ENCODE peak calls at places on chromosomes 3 and 15, in eight cellular contexts. F, H, K, R, Z, C, I and Q are unnamed samples.
A peak's percentile ranks its signal among the peaks of the same experiment; 100 is the strongest.

GRCh38 chr15:87287156-87287555 is 969.4 kb downstream of the NTRK3 start:
- DNase-seq in F (no peak), H (no peak), K (no peak), R (no peak), Z (no peak), C (no peak), I (no peak), Q (no peak)

GRCh38 chr15:79431636-79432344 is at the start of gene MINAR1:
- DNase-seq in F (peak; percentile 6), H (no peak), K (no peak), R (peak; percentile 39), Z (no peak), C (no peak), I (no peak), Q (no peak)

GRCh38 chr3:134793562-134793961 is 1.5 kb upstream of the EPHB1 start:
- DNase-seq in F (no peak), H (no peak), K (no peak), R (no peak), Z (no peak), C (no peak), I (no peak), Q (no peak)

GRCh38 chr3:179671709-179672337 is 19.0 kb downstream of the USP13 start:
- DNase-seq in F (peak; percentile 38), H (no peak), K (no peak), R (no peak), Z (no peak), C (no peak), I (no peak), Q (no peak)

GRCh38 chr15:35289029-35289617 is 204.0 kb upstream of the NANOGP8 start:
- DNase-seq in F (peak; percentile 44), H (no peak), K (no peak), R (peak; percentile 42), Z (peak; percentile 58), C (no peak), I (no peak), Q (no peak)

GRCh38 chr3:123225557-123225956 is 23.8 kb downstream of the SEC22A start:
- DNase-seq in F (no peak), H (no peak), K (no peak), R (no peak), Z (no peak), C (no peak), I (no peak), Q (no peak)

GRCh38 chr15:80777836-80778620 is 1.1 kb upstream of the CEMIP start:
- DNase-seq in F (no peak), H (no peak), K (no peak), R (no peak), Z (no peak), C (no peak), I (no peak), Q (no peak)

GRCh38 chr3:165210132-165210531 is 13.9 kb upstream of the SLITRK3 start:
- DNase-seq in F (peak; percentile 5), H (no peak), K (no peak), R (no peak), Z (no peak), C (no peak), I (no peak), Q (no peak)

GRCh38 chr3:141740349-141740748 is 2.3 kb downstream of the RNF7 start:
- DNase-seq in F (no peak), H (no peak), K (no peak), R (no peak), Z (no peak), C (no peak), I (no peak), Q (no peak)

GRCh38 chr15:47819158-47819557 is 101.9 kb downstream of the SEMA6D start:
- DNase-seq in F (no peak), H (no peak), K (no peak), R (no peak), Z (no peak), C (no peak), I (no peak), Q (no peak)

GRCh38 chr15:46127361-46127874 is 492.6 kb downstream of the SQOR start:
- DNase-seq in F (no peak), H (no peak), K (no peak), R (no peak), Z (no peak), C (no peak), I (no peak), Q (no peak)

GRCh38 chr3:126266850-126267168 is 86.4 kb upstream of the ALDH1L1 start:
- DNase-seq in F (no peak), H (no peak), K (no peak), R (no peak), Z (no peak), C (no peak), I (no peak), Q (no peak)

GRCh38 chr3:66490984-66491383 is 9.8 kb downstream of the LRIG1 start:
- DNase-seq in F (no peak), H (no peak), K (no peak), R (no peak), Z (no peak), C (no peak), I (no peak), Q (no peak)

GRCh38 chr3:153414972-153415371 is 252.9 kb downstream of the RAP2B start:
- DNase-seq in F (no peak), H (no peak), K (no peak), R (no peak), Z (no peak), C (no peak), I (no peak), Q (no peak)

GRCh38 chr3:52054689-52055511 is 1.5 kb downstream of the DUSP7 start:
- DNase-seq in F (no peak), H (no peak), K (no peak), R (no peak), Z (no peak), C (peak; percentile 28), I (no peak), Q (no peak)

GRCh38 chr15:38680780-38681179 is 116.2 kb upstream of the RASGRP1 start:
- DNase-seq in F (no peak), H (no peak), K (no peak), R (no peak), Z (no peak), C (no peak), I (no peak), Q (no peak)

GRCh38 chr3:89434621-89435380 is 327.4 kb downstream of the EPHA3 start:
- DNase-seq in F (no peak), H (no peak), K (no peak), R (no peak), Z (no peak), C (no peak), I (no peak), Q (no peak)

GRCh38 chr3:139287557-139287956 is 56.3 kb upstream of the MRPS22 start:
- DNase-seq in F (no peak), H (no peak), K (no peak), R (no peak), Z (no peak), C (no peak), I (no peak), Q (no peak)

DNA sequence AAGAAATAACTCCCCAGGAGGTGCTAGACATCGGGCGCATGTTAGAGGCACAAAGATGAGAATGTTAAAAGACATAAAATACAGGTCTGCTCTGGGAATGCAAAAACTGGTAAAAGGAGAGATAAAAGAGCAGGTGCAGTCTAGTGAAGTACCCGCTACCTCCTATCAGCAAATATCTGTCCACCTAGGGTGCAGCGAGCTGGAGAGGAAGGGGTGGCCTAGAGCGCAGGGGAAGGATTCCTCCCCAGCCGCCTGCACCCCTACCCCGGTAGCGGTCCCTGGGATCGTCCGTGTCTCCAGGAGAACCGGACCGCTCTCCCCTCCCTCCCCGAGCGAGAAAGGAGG is 230 bp upstream of the ZNF662 start:
- DNase-seq in F (no peak), H (no peak), K (no peak), R (no peak), Z (no peak), C (no peak), I (no peak), Q (no peak)
- H3K27ac ChIP-seq in F (no peak overlapping the region), H (peak overlapping the region; percentile 48), K (peak overlapping the region; percentile 77), R (no peak overlapping the region), Z (no peak overlapping the region), C (peak overlapping the region; percentile 77), I (peak overlapping the region; percentile 82), Q (peak overlapping the region; percentile 24)

GRCh38 chr3:102682761-102683160 is 247.9 kb downstream of the ZPLD1 start:
- DNase-seq in F (no peak), H (no peak), K (no peak), R (no peak), Z (no peak), C (no peak), I (no peak), Q (no peak)

GRCh38 chr3:102691507-102691906 is 256.7 kb downstream of the ZPLD1 start:
- DNase-seq in F (no peak), H (no peak), K (no peak), R (no peak), Z (no peak), C (no peak), I (no peak), Q (no peak)

GRCh38 chr3:102687851-102688555 is 253.2 kb downstream of the ZPLD1 start:
- DNase-seq in F (no peak), H (no peak), K (no peak), R (no peak), Z (no peak), C (no peak), I (no peak), Q (no peak)

GRCh38 chr3:102688556-102688930 is 253.7 kb downstream of the ZPLD1 start:
- DNase-seq in F (no peak), H (no peak), K (no peak), R (no peak), Z (no peak), C (no peak), I (no peak), Q (no peak)

DNA sequence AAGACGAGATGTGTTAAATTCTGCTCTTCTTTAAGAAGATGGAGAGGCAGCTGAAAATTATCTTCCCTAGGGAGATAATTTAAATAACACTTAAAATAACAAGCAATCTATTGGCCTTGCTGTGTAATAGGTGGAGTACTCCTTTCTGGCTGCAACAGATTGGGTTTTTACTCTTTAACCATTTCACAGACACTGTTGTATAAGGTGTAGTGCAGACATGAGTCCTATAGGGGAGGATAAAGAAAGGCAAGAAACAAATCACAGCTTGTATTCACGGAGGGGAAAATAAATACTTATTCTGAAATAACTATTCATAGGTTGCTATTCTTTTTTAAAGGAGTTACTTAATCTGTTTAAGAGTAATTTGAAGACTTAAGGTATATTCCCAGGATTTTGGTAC is 252.0 kb downstream of the ZPLD1 start:
- DNase-seq in F (no peak), H (no peak), K (no peak), R (no peak), Z (no peak), C (no peak), I (no peak), Q (no peak)
- TF ChIP-seq EP300 in F (no peak), H (no peak), K (no peak), R (no peak), Z (no peak), C (no peak), I (no peak), Q (no peak)

DNA sequence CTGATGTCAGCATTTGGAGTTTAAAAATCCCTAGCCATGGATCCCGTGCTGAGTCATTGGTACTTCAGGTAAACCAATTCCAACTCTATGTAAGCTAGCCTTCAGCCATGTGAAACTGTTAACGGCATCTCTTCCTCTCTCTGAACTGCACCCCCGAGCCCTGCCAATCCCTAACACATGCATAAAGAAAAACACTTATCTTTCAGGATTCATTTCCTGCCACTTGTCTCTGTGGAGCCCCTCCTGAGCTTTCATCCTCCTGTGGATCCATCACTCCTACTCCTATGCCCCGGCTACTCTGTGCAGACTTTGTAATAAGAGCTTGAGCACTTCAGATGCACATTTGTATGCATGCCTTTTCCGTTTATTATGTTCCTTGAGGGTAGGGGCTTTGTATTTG is 119.1 kb downstream of the AKAP13 start:
- DNase-seq in F (no peak), H (no peak), K (no peak), R (no peak), Z (no peak), C (no peak), I (no peak), Q (no peak)
- H3K27ac ChIP-seq in F (no peak overlapping the region), H (no peak overlapping the region), K (peak overlapping the region; percentile 66), R (peak overlapping the region; percentile 23), Z (no peak overlapping the region), C (no peak overlapping the region), I (no peak overlapping the region), Q (no peak overlapping the region)

GRCh38 chr3:185585523-185585861 is 603 bp upstream of the SENP2 start:
- DNase-seq in F (peak; percentile 8), H (no peak), K (no peak), R (no peak), Z (no peak), C (peak; percentile 36), I (no peak), Q (no peak)
- TF ChIP-seq EP300 in F (no peak), H (no peak), K (no peak), R (no peak), Z (no peak), C (no peak), I (no peak), Q (no peak)